ENCODE peak calls at places on chromosomes 13 and 19, in eight cellular contexts. K is NT2/D1; F is CD4-positive, CD25-positive, alpha-beta regulatory T cell; E is GM12878; S is CD8-positive, alpha-beta T cell; C is MM.1S; Y is left lung; H is right lobe of liver. N is an unnamed sample.

GRCh38 chr13:23626730-23627129 is 56.5 kb downstream of the TNFRSF19 start:
- DNase-seq in F (no peak), S (no peak), E (no peak), Y (no peak), K (no peak), H (no peak), C (no peak), N (no peak)

GRCh38 chr13:27921421-27921960 is 1.7 kb downstream of the PDX1 start:
- DNase-seq in Y (no peak), C (no peak), H (no peak), K (no peak), S (no peak), E (no peak), F (no peak), N (no peak)

GRCh38 chr13:26213982-26214381 is 8.1 kb downstream of the RNF6 start:
- DNase-seq in K (no peak), F (no peak), E (no peak), S (no peak), Y (no peak), C (no peak), H (no peak), N (no peak)

GRCh38 chr13:48144413-48145035 is 49.6 kb upstream of the MED4 start:
- DNase-seq in H (no peak), S (peak; percentile 29), F (peak; percentile 52), Y (no peak), E (no peak), K (no peak), C (no peak), N (no peak)

GRCh38 chr13:49376121-49376520 is 67.7 kb downstream of the CAB39L start:
- DNase-seq in S (no peak), E (no peak), H (no peak), F (no peak), K (no peak), Y (no peak), C (no peak), N (no peak)

GRCh38 chr19:19550454-19550842 is 12.4 kb downstream of the CILP2 start:
- DNase-seq in K (no peak), S (no peak), C (no peak), E (no peak), Y (no peak), F (no peak), H (no peak), N (no peak)

GRCh38 chr13:70668293-70668692 is 560.0 kb upstream of the KLHL1 start:
- DNase-seq in S (no peak), E (no peak), H (no peak), K (peak; percentile 11), F (no peak), Y (no peak), C (no peak), N (no peak)

GRCh38 chr19:45492627-45493470 is 4.0 kb downstream of the RTN2 start:
- DNase-seq in E (no peak), F (no peak), H (no peak), K (no peak), S (no peak), C (no peak), Y (peak; percentile 78), N (peak; percentile 72)

GRCh38 chr13:45385912-45386311 is 32.3 kb downstream of the SLC25A30 start:
- DNase-seq in Y (no peak), K (no peak), F (no peak), E (no peak), C (no peak), H (no peak), S (no peak), N (no peak)

GRCh38 chr19:42548545-42548944 is 20.3 kb upstream of the CEACAM1 start:
- DNase-seq in C (no peak), Y (no peak), K (no peak), F (no peak), H (peak; percentile 2), E (no peak), S (no peak), N (no peak)

GRCh38 chr13:73740681-73741080 is 393.5 kb downstream of the KLF12 start:
- DNase-seq in S (no peak), H (no peak), Y (no peak), E (no peak), K (no peak), F (no peak), C (no peak), N (no peak)

GRCh38 chr19:44602071-44602470 is 11.3 kb upstream of the IGSF23 start:
- DNase-seq in F (no peak), S (no peak), H (no peak), E (no peak), Y (no peak), K (no peak), C (no peak), N (no peak)

GRCh38 chr13:28037399-28037798 is 48.9 kb upstream of the URAD start:
- DNase-seq in H (no peak), E (no peak), C (no peak), K (no peak), Y (no peak), F (no peak), S (no peak), N (no peak)

GRCh38 chr13:27551563-27551962 is 68.8 kb downstream of the LNX2 start:
- DNase-seq in F (no peak), S (no peak), C (no peak), E (no peak), K (no peak), H (no peak), Y (no peak), N (no peak)

GRCh38 chr19:6719992-6720368 is 470 bp downstream of the C3 start:
- DNase-seq in H (no peak), F (no peak), C (no peak), Y (no peak), E (no peak), S (no peak), K (no peak), N (no peak)

GRCh38 chr13:74575729-74576125 is 441.5 kb upstream of the KLF12 start:
- DNase-seq in K (peak; percentile 58), C (peak; percentile 40), F (peak; percentile 63), Y (peak; percentile 84), S (peak; percentile 51), H (peak; percentile 71), E (no peak), N (peak; percentile 71)

GRCh38 chr13:30257433-30258099 is 49.8 kb downstream of the KATNAL1 start:
- DNase-seq in H (no peak), F (no peak), C (no peak), K (no peak), Y (no peak), S (no peak), E (no peak), N (no peak)

GRCh38 chr13:114309086-114309485 is 5.2 kb upstream of the CHAMP1 start:
- DNase-seq in H (no peak), K (no peak), C (no peak), F (no peak), S (no peak), Y (no peak), E (no peak), N (no peak)

GRCh38 chr13:42769650-42770049 is 11.7 kb upstream of the FAM216B start:
- DNase-seq in Y (no peak), K (no peak), S (no peak), E (no peak), F (no peak), H (no peak), C (no peak), N (no peak)

GRCh38 chr13:94217370-94217769 is 262.1 kb downstream of the DCT start:
- DNase-seq in S (no peak), F (no peak), H (no peak), Y (no peak), E (no peak), K (no peak), C (no peak), N (no peak)

GRCh38 chr13:88303605-88304004 is 632.4 kb downstream of the SLITRK5 start:
- DNase-seq in S (no peak), C (no peak), F (no peak), E (no peak), H (no peak), Y (no peak), K (no peak), N (no peak)

GRCh38 chr19:39336483-39336882 is 640 bp upstream of the GMFG start:
- DNase-seq in E (no peak), C (no peak), K (no peak), F (no peak), H (no peak), Y (no peak), S (no peak), N (no peak)
- H3K4me1 ChIP-seq in E (peaks cover 9% of the 10 kb centered on the region), C (peaks cover 4% of the 10 kb centered on the region), K (no peaks in the 10 kb centered on the region), F (peaks cover 57% of the 10 kb centered on the region), H (peaks cover 8% of the 10 kb centered on the region), Y (peaks cover 78% of the 10 kb centered on the region), S (peaks cover 49% of the 10 kb centered on the region), N (peaks cover 32% of the 10 kb centered on the region)

GRCh38 chr19:14943601-14944000 is 2.3 kb downstream of the OR7C2 start:
- DNase-seq in H (no peak), K (no peak), E (peak; percentile 1), C (no peak), F (no peak), S (no peak), Y (no peak), N (no peak)

GRCh38 chr19:14949876-14950275 is 8.6 kb downstream of the OR7C2 start:
- DNase-seq in K (no peak), H (no peak), Y (no peak), F (no peak), E (no peak), S (no peak), C (no peak), N (no peak)

GRCh38 chr19:14940266-14940665 is 1.0 kb upstream of the OR7C2 start:
- DNase-seq in C (no peak), S (no peak), H (no peak), K (no peak), Y (no peak), F (no peak), E (no peak), N (no peak)

GRCh38 chr19:14941189-14941588 is at the start of gene OR7C2:
- DNase-seq in F (no peak), S (no peak), E (no peak), H (no peak), Y (no peak), K (no peak), C (no peak), N (no peak)

DNA sequence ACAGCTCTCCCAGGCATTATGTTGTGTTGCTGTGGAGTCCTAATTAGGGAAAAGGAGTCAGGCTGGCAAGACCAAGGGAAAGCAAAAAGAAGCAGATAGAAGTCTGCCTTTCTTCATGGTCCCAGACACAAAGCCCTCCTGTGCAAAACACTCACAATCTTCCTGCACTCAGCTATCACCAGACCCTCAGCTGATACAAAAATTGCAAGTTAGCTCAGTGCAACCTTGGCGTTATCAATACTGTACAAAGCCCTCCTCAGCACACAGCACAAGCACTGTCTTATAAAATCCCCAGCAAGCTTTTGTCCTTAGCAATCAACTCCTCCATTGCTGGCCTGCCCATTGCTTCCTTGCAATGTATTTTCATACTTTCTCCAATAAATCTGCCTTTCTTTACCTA is 3.2 kb downstream of the OR7C2 start:
- DNase-seq in E (no peak), H (no peak), C (no peak), K (no peak), Y (no peak), F (no peak), S (no peak), N (no peak)
- H3K9me3 ChIP-seq in E (no peaks in the 10 kb centered on the region), H (no peaks in the 10 kb centered on the region), C (no peaks in the 10 kb centered on the region), K (no peaks in the 10 kb centered on the region), Y (no peaks in the 10 kb centered on the region), F (no peaks in the 10 kb centered on the region), S (no peaks in the 10 kb centered on the region), N (no peaks in the 10 kb centered on the region)

GRCh38 chr19:3980353-3981251 is 4.7 kb downstream of the EEF2 start:
- DNase-seq in Y (no peak), S (no peak), F (no peak), E (no peak), H (no peak), K (no peak), C (no peak), N (no peak)
- H3K4me1 ChIP-seq in Y (peaks cover 69% of the 10 kb centered on the region), S (peaks cover 26% of the 10 kb centered on the region), F (peaks cover 38% of the 10 kb centered on the region), E (peaks cover 7% of the 10 kb centered on the region), H (peaks cover 13% of the 10 kb centered on the region), K (peaks cover 47% of the 10 kb centered on the region), C (peaks cover 8% of the 10 kb centered on the region), N (peaks cover 13% of the 10 kb centered on the region)

GRCh38 chr19:21559444-21559843 is 54.0 kb downstream of the ZNF429 start:
- DNase-seq in H (no peak), E (no peak), C (no peak), F (no peak), Y (no peak), S (no peak), K (no peak), N (no peak)
- H3K9me3 ChIP-seq in H (no peaks in the 10 kb centered on the region), E (no peaks in the 10 kb centered on the region), C (no peaks in the 10 kb centered on the region), F (peaks cover 48% of the 10 kb centered on the region), Y (peaks cover 77% of the 10 kb centered on the region), S (peaks cover 15% of the 10 kb centered on the region), K (no peaks in the 10 kb centered on the region), N (peaks cover under 1% of the 10 kb centered on the region)

N was measured in upper lobe of right lung.